ENCODE peak calls at places on chromosomes 12 and 14, in six cellular contexts. Q is HCT116; T is mammary epithelial cell; K is CD4-positive, CD25-positive, alpha-beta regulatory T cell; B is BE2C; D is lung. U is an unnamed sample.

GRCh38 chr14:39145266-39145966 is 24.7 kb downstream of the TRAPPC6B start:
- DNase-seq in Q (no peak), T (no peak), K (no peak), B (no peak), D (no peak), U (no peak)

GRCh38 chr12:6367969-6368892 is 7.1 kb downstream of the SCNN1A start:
- DNase-seq in Q (no peak), T (no peak), K (no peak), B (no peak), D (no peak), U (no peak)

GRCh38 chr12:107748472-107748871 is 12.5 kb downstream of the PRDM4 start:
- DNase-seq in Q (no peak), T (peak; percentile 68), K (no peak), B (no peak), D (no peak), U (peak; percentile 17)

GRCh38 chr12:121333747-121334146 is 18.5 kb downstream of the ANAPC5 start:
- DNase-seq in Q (no peak), T (peak; percentile 55), K (no peak), B (no peak), D (no peak), U (no peak)

GRCh38 chr14:23605931-23606585 is 27.5 kb upstream of the JPH4 start:
- DNase-seq in Q (no peak), T (peak; percentile 5), K (no peak), B (no peak), D (no peak), U (peak; percentile 23)

GRCh38 chr12:88242161-88242925 is 100.2 kb downstream of the TMTC3 start:
- DNase-seq in Q (peak; percentile 87), T (peak; percentile 95), K (no peak), B (no peak), D (no peak), U (peak; percentile 85)

GRCh38 chr14:39812532-39813320 is 380.5 kb upstream of the FBXO33 start:
- DNase-seq in Q (no peak), T (no peak), K (no peak), B (no peak), D (no peak), U (no peak)

GRCh38 chr12:86623267-86623666 is 367.1 kb upstream of the MGAT4C start:
- DNase-seq in Q (no peak), T (no peak), K (no peak), B (no peak), D (no peak), U (no peak)

GRCh38 chr14:85234626-85235025 is 295.3 kb upstream of the FLRT2 start:
- DNase-seq in Q (no peak), T (peak; percentile 76), K (no peak), B (no peak), D (no peak), U (no peak)

GRCh38 chr14:85235868-85236267 is 294.1 kb upstream of the FLRT2 start:
- DNase-seq in Q (no peak), T (no peak), K (no peak), B (no peak), D (no peak), U (no peak)

GRCh38 chr14:85233756-85234545 is 296.0 kb upstream of the FLRT2 start:
- DNase-seq in Q (no peak), T (peak; percentile 86), K (no peak), B (no peak), D (no peak), U (peak; percentile 48)
- H3K4me3 ChIP-seq in Q (no peak overlapping the region), T (no peak overlapping the region), K (no peak overlapping the region), B (no peak overlapping the region), D (no peak overlapping the region), U (no peak overlapping the region)

GRCh38 chr12:28383368-28383767 is 193.1 kb downstream of the CCDC91 start:
- DNase-seq in Q (no peak), T (no peak), K (no peak), B (no peak), D (no peak), U (no peak)
- H3K27me3 ChIP-seq in Q (no peaks in the 10 kb centered on the region), T (no peaks in the 10 kb centered on the region), K (no peaks in the 10 kb centered on the region), B (no peaks in the 10 kb centered on the region), D (no peaks in the 10 kb centered on the region), U (no peaks in the 10 kb centered on the region)

GRCh38 chr14:20477211-20477876 is 8.1 kb downstream of the PNP start:
- DNase-seq in Q (no peak), T (peak; percentile 44), K (peak; percentile 38), B (peak; percentile 49), D (peak; percentile 64), U (no peak)
- H3K36me3 ChIP-seq in Q (peaks cover 37% of the 10 kb centered on the region), T (peaks cover 46% of the 10 kb centered on the region), K (peaks cover 42% of the 10 kb centered on the region), B (peaks cover 58% of the 10 kb centered on the region), D (peaks cover 31% of the 10 kb centered on the region), U (peaks cover 4% of the 10 kb centered on the region)

GRCh38 chr14:93430889-93431670 is at the start of gene UNC79:
- DNase-seq in Q (no peak), T (no peak), K (no peak), B (peak; percentile 89), D (no peak), U (no peak)
- H3K4me3 ChIP-seq in Q (no peak within 1 kb of the TSS), T (peak within 1 kb of the TSS; percentile 16), K (no peak within 1 kb of the TSS), B (peak within 1 kb of the TSS; percentile 79), D (no peak within 1 kb of the TSS), U (no peak within 1 kb of the TSS)

DNA sequence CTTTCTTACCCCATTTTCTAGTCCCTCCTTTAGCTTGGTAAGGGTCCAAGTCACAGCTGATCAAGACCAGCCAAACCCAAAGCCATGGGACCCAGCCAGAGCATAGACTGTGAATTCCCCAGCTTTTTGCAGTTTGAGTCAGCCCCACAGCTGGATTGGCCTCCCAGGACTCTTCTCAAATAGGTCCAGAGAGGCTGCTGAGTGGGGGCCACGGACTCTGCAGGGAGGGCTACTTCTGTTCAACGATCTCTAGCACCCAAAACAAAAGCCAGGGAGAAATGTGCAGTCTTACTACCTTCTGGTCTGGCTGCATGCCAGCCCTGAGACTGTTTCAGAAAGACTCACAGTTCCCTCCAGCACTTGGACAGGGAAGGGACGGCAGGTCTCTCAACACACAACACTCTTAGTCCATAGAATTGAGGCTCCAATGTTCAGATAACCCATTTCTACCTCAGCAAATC is 1.6 kb downstream of the VDR start:
- DNase-seq in Q (no peak), T (peak; percentile 55), K (no peak), B (no peak), D (no peak), U (peak; percentile 82)
- H3K27me3 ChIP-seq in Q (no peaks in the 10 kb centered on the region), T (no peaks in the 10 kb centered on the region), K (no peaks in the 10 kb centered on the region), B (peaks cover 53% of the 10 kb centered on the region), D (no peaks in the 10 kb centered on the region), U (no peaks in the 10 kb centered on the region)

DNA sequence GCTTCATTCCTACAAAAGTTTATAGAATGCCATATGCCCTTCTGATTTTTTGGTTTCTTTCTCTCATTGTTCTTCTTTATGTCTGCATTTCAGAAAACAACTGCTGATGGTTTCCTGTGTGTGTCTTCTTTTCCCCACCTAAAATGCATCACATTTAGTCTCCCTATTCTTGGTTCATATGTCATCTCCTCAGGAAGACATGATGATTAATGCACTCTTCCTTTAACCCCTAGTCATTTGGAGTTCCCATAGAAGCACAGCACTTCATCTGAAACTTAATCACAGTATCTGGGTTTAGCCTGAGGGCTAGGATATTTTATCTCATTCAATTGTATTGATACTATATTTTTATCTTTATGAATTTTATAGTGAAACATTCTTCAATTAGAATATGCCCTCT is 21.5 kb downstream of the GNPNAT1 start:
- DNase-seq in Q (no peak), T (peak; percentile 12), K (no peak), B (no peak), D (no peak), U (no peak)
- H3K36me3 ChIP-seq in Q (peaks cover 11% of the 10 kb centered on the region), T (peaks cover 21% of the 10 kb centered on the region), K (peaks cover 83% of the 10 kb centered on the region), B (no peaks in the 10 kb centered on the region), D (peaks cover 13% of the 10 kb centered on the region), U (no peaks in the 10 kb centered on the region)